ENCODE peak calls at places on chromosomes 5 and 9, in eight cellular contexts. One of them, this sample, is unnamed.

GRCh38 chr5:142684508-142685031 is 1.3 kb downstream of the FGF1 start:
- DNase-seq in psoas muscle: no peak
- DNase-seq in osteocyte: no peak
- DNase-seq in stimulated activated CD8-positive, alpha-beta memory T cell treated with anti-CD3 and anti-CD28 coated beads, Interleukin-12 subunit alpha, Interleukin-12 subunit beta, amount 100 ng/mL, for 1 hour: no peak
- DNase-seq in brain microvascular endothelial cell: no peak
- DNase-seq in Kasumi-1: no peak
- DNase-seq in NCI-H1092: no peak
- DNase-seq in neural crest cell: peak
- DNase-seq in this sample: peak

GRCh38 chr9:132166599-132166998 is 4.7 kb downstream of the NTNG2 start:
- DNase-seq in NCI-H1092: no peak
- DNase-seq in stimulated activated CD8-positive, alpha-beta memory T cell treated with anti-CD3 and anti-CD28 coated beads, Interleukin-12 subunit alpha, Interleukin-12 subunit beta, amount 100 ng/mL, for 1 hour: no peak
- DNase-seq in neural crest cell: no peak
- DNase-seq in brain microvascular endothelial cell: no peak
- DNase-seq in Kasumi-1: no peak
- DNase-seq in osteocyte: no peak
- DNase-seq in psoas muscle: no peak
- DNase-seq in this sample: no peak

GRCh38 chr5:56455417-56455816 is 222.3 kb upstream of the ANKRD55 start:
- DNase-seq in osteocyte: no peak
- DNase-seq in Kasumi-1: no peak
- DNase-seq in psoas muscle: no peak
- DNase-seq in neural crest cell: no peak
- DNase-seq in stimulated activated CD8-positive, alpha-beta memory T cell treated with anti-CD3 and anti-CD28 coated beads, Interleukin-12 subunit alpha, Interleukin-12 subunit beta, amount 100 ng/mL, for 1 hour: no peak
- DNase-seq in NCI-H1092: no peak
- DNase-seq in brain microvascular endothelial cell: no peak
- DNase-seq in this sample: no peak

GRCh38 chr5:134851307-134851923 is 5.6 kb downstream of the C5orf24 start:
- DNase-seq in brain microvascular endothelial cell: peak
- DNase-seq in osteocyte: no peak
- DNase-seq in Kasumi-1: peak
- DNase-seq in NCI-H1092: no peak
- DNase-seq in psoas muscle: no peak
- DNase-seq in stimulated activated CD8-positive, alpha-beta memory T cell treated with anti-CD3 and anti-CD28 coated beads, Interleukin-12 subunit alpha, Interleukin-12 subunit beta, amount 100 ng/mL, for 1 hour: no peak
- DNase-seq in neural crest cell: no peak
- DNase-seq in this sample: no peak

GRCh38 chr5:81638471-81638870 is 112.4 kb downstream of the SSBP2 start:
- DNase-seq in NCI-H1092: no peak
- DNase-seq in psoas muscle: no peak
- DNase-seq in neural crest cell: no peak
- DNase-seq in osteocyte: no peak
- DNase-seq in stimulated activated CD8-positive, alpha-beta memory T cell treated with anti-CD3 and anti-CD28 coated beads, Interleukin-12 subunit alpha, Interleukin-12 subunit beta, amount 100 ng/mL, for 1 hour: no peak
- DNase-seq in Kasumi-1: no peak
- DNase-seq in brain microvascular endothelial cell: no peak
- DNase-seq in this sample: no peak

GRCh38 chr9:124439086-124439485 is 11.2 kb upstream of the ADGRD2 start:
- DNase-seq in brain microvascular endothelial cell: no peak
- DNase-seq in osteocyte: no peak
- DNase-seq in stimulated activated CD8-positive, alpha-beta memory T cell treated with anti-CD3 and anti-CD28 coated beads, Interleukin-12 subunit alpha, Interleukin-12 subunit beta, amount 100 ng/mL, for 1 hour: no peak
- DNase-seq in NCI-H1092: no peak
- DNase-seq in Kasumi-1: no peak
- DNase-seq in psoas muscle: no peak
- DNase-seq in neural crest cell: no peak
- DNase-seq in this sample: no peak

GRCh38 chr9:37908698-37909186 is 4.8 kb upstream of the SLC25A51 start:
- DNase-seq in Kasumi-1: peak
- DNase-seq in psoas muscle: no peak
- DNase-seq in brain microvascular endothelial cell: peak
- DNase-seq in osteocyte: peak
- DNase-seq in neural crest cell: no peak
- DNase-seq in NCI-H1092: no peak
- DNase-seq in stimulated activated CD8-positive, alpha-beta memory T cell treated with anti-CD3 and anti-CD28 coated beads, Interleukin-12 subunit alpha, Interleukin-12 subunit beta, amount 100 ng/mL, for 1 hour: no peak
- DNase-seq in this sample: no peak

GRCh38 chr5:120083851-120084615 is 380.1 kb upstream of the PRR16 start:
- DNase-seq in Kasumi-1: no peak
- DNase-seq in brain microvascular endothelial cell: no peak
- DNase-seq in psoas muscle: no peak
- DNase-seq in osteocyte: no peak
- DNase-seq in NCI-H1092: no peak
- DNase-seq in stimulated activated CD8-positive, alpha-beta memory T cell treated with anti-CD3 and anti-CD28 coated beads, Interleukin-12 subunit alpha, Interleukin-12 subunit beta, amount 100 ng/mL, for 1 hour: no peak
- DNase-seq in neural crest cell: no peak
- DNase-seq in this sample: no peak

GRCh38 chr9:129197978-129198736 is 20.1 kb upstream of the IER5L start:
- DNase-seq in osteocyte: no peak
- DNase-seq in brain microvascular endothelial cell: peak
- DNase-seq in NCI-H1092: no peak
- DNase-seq in psoas muscle: peak
- DNase-seq in stimulated activated CD8-positive, alpha-beta memory T cell treated with anti-CD3 and anti-CD28 coated beads, Interleukin-12 subunit alpha, Interleukin-12 subunit beta, amount 100 ng/mL, for 1 hour: no peak
- DNase-seq in neural crest cell: no peak
- DNase-seq in Kasumi-1: peak
- DNase-seq in this sample: peak

GRCh38 chr5:56481998-56482698 is 249.0 kb upstream of the ANKRD55 start:
- DNase-seq in stimulated activated CD8-positive, alpha-beta memory T cell treated with anti-CD3 and anti-CD28 coated beads, Interleukin-12 subunit alpha, Interleukin-12 subunit beta, amount 100 ng/mL, for 1 hour: no peak
- DNase-seq in neural crest cell: no peak
- DNase-seq in psoas muscle: no peak
- DNase-seq in brain microvascular endothelial cell: no peak
- DNase-seq in NCI-H1092: no peak
- DNase-seq in Kasumi-1: peak
- DNase-seq in osteocyte: no peak
- DNase-seq in this sample: peak

GRCh38 chr5:149961186-149961685 is 678 bp downstream of the SLC26A2 start:
- DNase-seq in stimulated activated CD8-positive, alpha-beta memory T cell treated with anti-CD3 and anti-CD28 coated beads, Interleukin-12 subunit alpha, Interleukin-12 subunit beta, amount 100 ng/mL, for 1 hour: no peak
- DNase-seq in Kasumi-1: no peak
- DNase-seq in NCI-H1092: no peak
- DNase-seq in brain microvascular endothelial cell: no peak
- DNase-seq in psoas muscle: no peak
- DNase-seq in neural crest cell: no peak
- DNase-seq in osteocyte: no peak
- DNase-seq in this sample: peak

GRCh38 chr9:10804486-10804885 is 191.7 kb upstream of the PTPRD start:
- DNase-seq in stimulated activated CD8-positive, alpha-beta memory T cell treated with anti-CD3 and anti-CD28 coated beads, Interleukin-12 subunit alpha, Interleukin-12 subunit beta, amount 100 ng/mL, for 1 hour: no peak
- DNase-seq in NCI-H1092: no peak
- DNase-seq in neural crest cell: no peak
- DNase-seq in osteocyte: no peak
- DNase-seq in Kasumi-1: no peak
- DNase-seq in brain microvascular endothelial cell: no peak
- DNase-seq in psoas muscle: no peak
- DNase-seq in this sample: no peak

GRCh38 chr9:130872912-130873503 is 23.6 kb downstream of the QRFP start:
- DNase-seq in osteocyte: no peak
- DNase-seq in stimulated activated CD8-positive, alpha-beta memory T cell treated with anti-CD3 and anti-CD28 coated beads, Interleukin-12 subunit alpha, Interleukin-12 subunit beta, amount 100 ng/mL, for 1 hour: no peak
- DNase-seq in Kasumi-1: no peak
- DNase-seq in NCI-H1092: peak
- DNase-seq in brain microvascular endothelial cell: no peak
- DNase-seq in neural crest cell: no peak
- DNase-seq in psoas muscle: peak
- DNase-seq in this sample: peak

GRCh38 chr9:128917151-128917849 is 3.5 kb upstream of the PHYHD1 start:
- DNase-seq in Kasumi-1: no peak
- DNase-seq in NCI-H1092: peak
- DNase-seq in neural crest cell: no peak
- DNase-seq in stimulated activated CD8-positive, alpha-beta memory T cell treated with anti-CD3 and anti-CD28 coated beads, Interleukin-12 subunit alpha, Interleukin-12 subunit beta, amount 100 ng/mL, for 1 hour: no peak
- DNase-seq in psoas muscle: peak
- DNase-seq in brain microvascular endothelial cell: peak
- DNase-seq in osteocyte: no peak
- DNase-seq in this sample: peak

GRCh38 chr9:79706512-79706911 is 134.7 kb downstream of the TLE4 start:
- DNase-seq in brain microvascular endothelial cell: no peak
- DNase-seq in osteocyte: no peak
- DNase-seq in psoas muscle: no peak
- DNase-seq in neural crest cell: no peak
- DNase-seq in stimulated activated CD8-positive, alpha-beta memory T cell treated with anti-CD3 and anti-CD28 coated beads, Interleukin-12 subunit alpha, Interleukin-12 subunit beta, amount 100 ng/mL, for 1 hour: no peak
- DNase-seq in NCI-H1092: no peak
- DNase-seq in Kasumi-1: no peak
- DNase-seq in this sample: no peak

GRCh38 chr5:112245616-112246015 is 173.5 kb downstream of the EPB41L4A start:
- DNase-seq in stimulated activated CD8-positive, alpha-beta memory T cell treated with anti-CD3 and anti-CD28 coated beads, Interleukin-12 subunit alpha, Interleukin-12 subunit beta, amount 100 ng/mL, for 1 hour: no peak
- DNase-seq in osteocyte: no peak
- DNase-seq in psoas muscle: no peak
- DNase-seq in neural crest cell: no peak
- DNase-seq in NCI-H1092: no peak
- DNase-seq in Kasumi-1: no peak
- DNase-seq in brain microvascular endothelial cell: no peak
- DNase-seq in this sample: no peak

GRCh38 chr5:158451203-158451982 is 592.4 kb upstream of the CLINT1 start:
- DNase-seq in osteocyte: no peak
- DNase-seq in brain microvascular endothelial cell: peak
- DNase-seq in stimulated activated CD8-positive, alpha-beta memory T cell treated with anti-CD3 and anti-CD28 coated beads, Interleukin-12 subunit alpha, Interleukin-12 subunit beta, amount 100 ng/mL, for 1 hour: no peak
- DNase-seq in Kasumi-1: no peak
- DNase-seq in NCI-H1092: no peak
- DNase-seq in neural crest cell: no peak
- DNase-seq in psoas muscle: peak
- DNase-seq in this sample: no peak

This sample was measured in pons.